ENCODE peak calls at places on chromosomes 13 and 19, in ten cellular contexts. X, I, R, T, O, L, U, W, Y and D are unnamed samples.

GRCh38 chr13:33090755-33091454 is 74.7 kb downstream of the KL start:
- DNase-seq in L (no peak), U (no peak), R (no peak), Y (no peak), W (no peak), O (no peak), X (no peak), T (no peak), I (no peak), D (no peak)

GRCh38 chr13:27450921-27451461 is 627 bp upstream of the MTIF3 start:
- DNase-seq in O (peak; percentile 62), I (peak; percentile 13), Y (no peak), L (peak; percentile 52), W (no peak), U (no peak), X (no peak), T (peak; percentile 45), R (peak; percentile 40), D (no peak)

GRCh38 chr19:38658462-38659306 is 11.2 kb downstream of the ACTN4 start:
- DNase-seq in O (peak; percentile 99), X (peak; percentile 99), R (peak; percentile 78), U (peak; percentile 61), Y (no peak), W (no peak), L (peak; percentile 100), T (peak; percentile 82), I (peak; percentile 85), D (peak; percentile 99)

GRCh38 chr19:1171755-1172352 is 2.2 kb downstream of the SBNO2 start:
- DNase-seq in X (no peak), R (peak; percentile 83), I (no peak), U (no peak), Y (peak; percentile 59), W (no peak), T (no peak), L (no peak), O (no peak), D (no peak)

GRCh38 chr13:113666951-113667701 is at the start of gene GRK1:
- DNase-seq in T (no peak), R (no peak), W (peak; percentile 41), L (no peak), U (no peak), Y (peak; percentile 57), X (no peak), O (no peak), I (no peak), D (no peak)

GRCh38 chr19:58554494-58555368 is at the start of gene CHMP2A:
- DNase-seq in X (peak; percentile 92), O (peak; percentile 94), L (peak; percentile 97), W (peak; percentile 99), I (peak; percentile 95), U (no peak), R (no peak), Y (peak; percentile 98), T (no peak), D (peak; percentile 72)

GRCh38 chr13:77781804-77782203 is 84.3 kb downstream of the SLAIN1 start:
- DNase-seq in L (no peak), O (no peak), W (no peak), I (no peak), U (no peak), X (no peak), Y (no peak), R (no peak), T (no peak), D (no peak)

GRCh38 chr19:1090731-1091543 is 4.2 kb downstream of the POLR2E start:
- DNase-seq in T (no peak), U (no peak), O (no peak), X (no peak), I (no peak), L (no peak), W (peak; percentile 75), Y (peak; percentile 56), R (no peak), D (no peak)

GRCh38 chr19:16285769-16286564 is 38.7 kb upstream of the KLF2 start:
- DNase-seq in I (no peak), W (no peak), Y (no peak), X (no peak), O (no peak), R (peak; percentile 80), L (no peak), T (peak; percentile 33), U (peak; percentile 64), D (no peak)

GRCh38 chr13:34040863-34041262 is 222.9 kb downstream of the RFC3 start:
- DNase-seq in O (peak; percentile 17), T (no peak), R (no peak), Y (no peak), L (no peak), W (no peak), I (no peak), U (no peak), X (no peak), D (no peak)

GRCh38 chr19:14370169-14370998 is 10.9 kb upstream of the ADGRE5 start:
- DNase-seq in R (no peak), W (peak; percentile 84), X (no peak), Y (no peak), I (no peak), O (no peak), U (no peak), T (no peak), L (no peak), D (no peak)

GRCh38 chr19:18322318-18322758 is 538 bp downstream of the LSM4 start:
- DNase-seq in Y (no peak), U (peak; percentile 23), I (peak; percentile 61), W (no peak), L (peak; percentile 59), T (peak; percentile 32), X (no peak), R (peak; percentile 44), O (peak; percentile 78), D (no peak)

GRCh38 chr13:49132479-49133002 is 87.6 kb upstream of the MLNR start:
- DNase-seq in Y (no peak), O (no peak), U (no peak), X (no peak), W (no peak), I (no peak), R (no peak), T (no peak), L (no peak), D (no peak)

GRCh38 chr19:17642656-17643055 is 45.5 kb downstream of the UNC13A start:
- DNase-seq in T (no peak), R (no peak), U (no peak), W (no peak), I (no peak), Y (no peak), X (no peak), O (no peak), L (no peak), D (no peak)

GRCh38 chr19:1271528-1272422 is 2.6 kb downstream of the CIRBP start:
- DNase-seq in T (no peak), R (no peak), X (no peak), W (no peak), L (no peak), O (no peak), I (no peak), Y (no peak), U (no peak), D (no peak)

GRCh38 chr13:72293206-72293605 is 426.2 kb upstream of the DACH1 start:
- DNase-seq in O (peak; percentile 45), X (no peak), R (no peak), I (no peak), U (no peak), W (no peak), Y (no peak), L (no peak), T (no peak), D (no peak)